ENCODE peak calls at places on chromosomes 4 and X, in six cellular contexts. M, B, L, I, H and S are unnamed samples.

GRCh38 chr4:48879561-48880442 is 26.8 kb downstream of the OCIAD2 start:
- DNase-seq in I (no peak), H (no peak), M (no peak), B (no peak), L (no peak), S (no peak)

GRCh38 chr4:15778191-15778741 is at the start of gene CD38:
- DNase-seq in I (peak; percentile 15), M (peak; percentile 26), L (peak; percentile 73), B (no peak), H (no peak), S (no peak)

GRCh38 chr4:1375051-1375721 is 28.2 kb downstream of the UVSSA start:
- DNase-seq in M (no peak), L (no peak), H (peak; percentile 34), I (no peak), B (no peak), S (no peak)

GRCh38 chrX:5810636-5811035 is 418.0 kb downstream of the NLGN4X start:
- DNase-seq in H (no peak), M (no peak), B (no peak), L (no peak), I (no peak), S (no peak)

GRCh38 chr4:151807220-151807619 is 46.4 kb upstream of the GATB start:
- DNase-seq in B (no peak), I (peak; percentile 71), L (no peak), H (peak; percentile 53), M (no peak), S (no peak)

GRCh38 chr4:3257691-3258482 is 8.9 kb downstream of the MSANTD1 start:
- DNase-seq in I (peak; percentile 1), M (no peak), B (no peak), H (peak; percentile 44), L (no peak), S (peak; percentile 76)

GRCh38 chrX:152958047-152958446 is 35.9 kb downstream of the PNMA5 start:
- DNase-seq in L (no peak), M (no peak), B (no peak), H (no peak), I (no peak), S (peak; percentile 2)

GRCh38 chr4:122766950-122767349 is 34.4 kb downstream of the BBS12 start:
- DNase-seq in L (no peak), H (no peak), M (no peak), B (no peak), I (no peak), S (no peak)

GRCh38 chr4:84151574-84151973 is 347.5 kb downstream of the NKX6-1 start:
- DNase-seq in M (no peak), H (no peak), I (no peak), B (no peak), L (no peak), S (no peak)

GRCh38 chr4:122764808-122765189 is 32.3 kb downstream of the BBS12 start:
- DNase-seq in I (no peak), L (no peak), B (no peak), H (no peak), M (no peak), S (peak; percentile 30)

GRCh38 chr4:117623321-117623720 is 411.0 kb upstream of the NDST3 start:
- DNase-seq in M (no peak), B (no peak), H (no peak), L (no peak), I (no peak), S (no peak)

GRCh38 chr4:23135792-23136645 is 443.3 kb downstream of the GBA3 start:
- DNase-seq in B (no peak), L (no peak), H (no peak), M (no peak), I (peak; percentile 6), S (peak; percentile 17)

GRCh38 chrX:33062016-33062415 is 149.3 kb downstream of the DMD start:
- DNase-seq in H (no peak), I (no peak), L (no peak), M (no peak), B (no peak), S (no peak)

GRCh38 chr4:189121336-189121735 is 819.3 kb upstream of the FRG1 start:
- DNase-seq in H (no peak), M (no peak), I (no peak), B (no peak), L (no peak), S (no peak)

GRCh38 chr4:189128341-189128740 is 812.3 kb upstream of the FRG1 start:
- DNase-seq in M (no peak), I (no peak), L (no peak), H (no peak), B (no peak), S (peak; percentile 28)

GRCh38 chr4:189126040-189126439 is 814.6 kb upstream of the FRG1 start:
- DNase-seq in M (no peak), B (no peak), L (no peak), I (no peak), H (no peak), S (no peak)

GRCh38 chr4:189124791-189125190 is 815.9 kb upstream of the FRG1 start:
- DNase-seq in M (no peak), B (no peak), H (no peak), L (no peak), I (no peak), S (no peak)

GRCh38 chr4:189124149-189124758 is 816.4 kb upstream of the FRG1 start:
- DNase-seq in L (no peak), B (no peak), M (no peak), H (no peak), I (no peak), S (peak; percentile 30)
- TF ChIP-seq CTCF in L (peak; percentile 72), B (peak; percentile 44), M (peak; percentile 61), H (peak; percentile 25), I (peak; percentile 62), S (peak; percentile 74)

DNA sequence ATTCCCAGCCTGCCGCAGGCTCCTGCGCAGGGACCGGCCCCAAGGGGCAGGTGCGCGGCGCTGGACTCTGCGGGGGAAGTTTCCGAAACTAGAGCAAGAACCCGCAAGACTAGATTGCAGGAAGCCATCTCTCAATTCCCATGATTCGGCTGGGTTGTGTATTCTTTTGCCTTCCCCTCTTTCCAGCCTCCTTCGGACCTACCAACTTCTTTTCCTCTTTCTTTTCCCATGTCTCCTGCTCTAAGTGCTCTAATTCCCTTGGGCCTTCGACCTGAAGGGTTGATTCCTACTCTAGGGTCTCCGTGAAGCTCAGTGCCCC is 645 bp upstream of the OPHN1 start:
- DNase-seq in H (no peak), L (no peak), B (no peak), I (no peak), M (no peak), S (no peak)
- H3K27ac ChIP-seq in H (peak overlapping the region; percentile 45), L (no peak overlapping the region), B (peak overlapping the region; percentile 91), I (peak overlapping the region; percentile 48), M (peak overlapping the region; percentile 83), S (peak overlapping the region; percentile 89)

GRCh38 chr4:88792821-88793220 is 95.2 kb upstream of the NAP1L5 start:
- DNase-seq in H (no peak), L (no peak), I (no peak), B (no peak), M (no peak), S (no peak)

GRCh38 chr4:88793473-88793872 is 95.8 kb upstream of the NAP1L5 start:
- DNase-seq in I (no peak), H (no peak), L (no peak), B (no peak), M (no peak), S (no peak)

GRCh38 chr4:88792268-88792781 is 94.7 kb upstream of the NAP1L5 start:
- DNase-seq in L (no peak), H (no peak), M (no peak), I (no peak), B (no peak), S (peak; percentile 59)

GRCh38 chr4:88794087-88794486 is 96.5 kb upstream of the NAP1L5 start:
- DNase-seq in H (no peak), I (no peak), M (no peak), L (no peak), B (no peak), S (no peak)

GRCh38 chr4:88791274-88791673 is 93.6 kb upstream of the NAP1L5 start:
- DNase-seq in L (no peak), H (no peak), B (no peak), M (no peak), I (no peak), S (no peak)
- TF ChIP-seq CTCF in L (no peak), H (no peak), B (no peak), M (peak; percentile 30), I (peak; percentile 42), S (peak; percentile 16)

GRCh38 chr4:159271857-159272256 is 169.0 kb downstream of the RAPGEF2 start:
- DNase-seq in B (no peak), I (no peak), H (no peak), M (no peak), L (no peak), S (no peak)

GRCh38 chr4:159273841-159274240 is 171.0 kb downstream of the RAPGEF2 start:
- DNase-seq in L (no peak), I (no peak), M (no peak), H (no peak), B (no peak), S (no peak)

GRCh38 chr4:159273126-159273438 is 170.2 kb downstream of the RAPGEF2 start:
- DNase-seq in I (peak; percentile 68), B (no peak), L (no peak), H (no peak), M (no peak), S (no peak)

GRCh38 chr4:159269956-159270355 is 167.1 kb downstream of the RAPGEF2 start:
- DNase-seq in B (no peak), I (no peak), M (peak; percentile 34), H (no peak), L (no peak), S (no peak)

DNA sequence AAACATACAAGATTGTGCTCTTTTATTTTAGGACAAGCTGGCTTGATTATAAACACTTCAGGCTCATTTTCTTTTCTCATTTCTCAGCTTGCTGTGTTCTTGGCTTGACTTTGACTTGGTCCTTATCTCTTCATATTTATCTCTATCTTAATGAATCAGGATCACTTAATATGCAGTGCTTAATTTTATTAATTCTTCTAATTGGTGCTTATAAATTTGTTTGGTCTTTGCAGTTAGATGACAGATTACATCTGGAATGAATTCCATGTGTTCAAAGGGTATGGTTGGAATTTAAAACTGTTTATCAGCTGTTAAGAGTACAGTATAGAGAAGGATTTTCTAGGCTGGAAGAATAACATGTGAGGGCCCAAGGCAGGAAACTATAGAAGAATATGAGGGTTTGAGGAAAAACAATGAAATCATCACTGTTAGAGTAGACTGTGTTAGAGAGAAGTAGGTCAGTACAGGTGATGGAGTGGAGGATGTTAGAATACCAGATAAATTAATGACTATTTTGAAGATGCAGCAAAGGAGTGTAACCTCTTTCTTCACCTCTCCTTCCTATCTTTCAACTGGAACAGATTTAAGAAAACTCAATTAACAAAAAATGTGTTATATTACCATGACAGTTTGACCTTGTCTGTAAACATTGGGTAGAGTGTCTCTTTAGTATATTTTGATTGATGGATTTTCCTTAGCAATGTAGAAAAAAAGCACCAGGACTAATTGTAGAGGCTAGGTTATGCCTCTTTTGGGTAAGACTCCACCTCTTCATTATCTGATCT is 169.7 kb downstream of the RAPGEF2 start:
- DNase-seq in M (no peak), L (no peak), H (no peak), B (no peak), I (no peak), S (no peak)
- H3K27ac ChIP-seq in M (no peak overlapping the region), L (no peak overlapping the region), H (no peak overlapping the region), B (peak overlapping the region; percentile 14), I (no peak overlapping the region), S (no peak overlapping the region)